ENCODE peak calls at places on chromosomes 3 and 15, in five cellular contexts. I, T, N, J and L are unnamed samples. For H3K4me1, the result is how much of the 10 kb centered on the place peaks cover.

GRCh38 chr15:25871403-25871802 is 8.3 kb upstream of the ATP10A start:
- DNase-seq in N (no peak), I (no peak), J (no peak), T (no peak), L (no peak)

GRCh38 chr3:48273594-48274211 is 32.8 kb downstream of the ZNF589 start:
- DNase-seq in N (no peak), J (peak), T (peak), I (peak), L (peak)

GRCh38 chr3:95752199-95752598 is 1062.2 kb upstream of the EPHA6 start:
- DNase-seq in T (no peak), N (no peak), I (no peak), J (no peak), L (no peak)

GRCh38 chr15:93168913-93169312 is 79.9 kb upstream of the RGMA start:
- DNase-seq in I (no peak), N (no peak), J (no peak), T (no peak), L (no peak)

GRCh38 chr15:31300981-31301686 is 25.5 kb upstream of the KLF13 start:
- DNase-seq in I (no peak), J (peak), T (no peak), N (no peak), L (peak)

GRCh38 chr3:28994161-28994905 is 286.5 kb upstream of the RBMS3 start:
- DNase-seq in N (no peak), J (no peak), I (no peak), T (no peak), L (no peak)

GRCh38 chr15:67685716-67686115 is 139.6 kb upstream of the SKOR1 start:
- DNase-seq in I (no peak), T (no peak), N (no peak), J (no peak), L (no peak)

GRCh38 chr15:101431748-101432147 is 57.8 kb downstream of the PCSK6 start:
- DNase-seq in T (no peak), I (no peak), J (no peak), N (no peak), L (no peak)

GRCh38 chr15:48532938-48533337 is 112.6 kb downstream of the FBN1 start:
- DNase-seq in N (no peak), J (no peak), T (no peak), I (no peak), L (no peak)

GRCh38 chr3:82143661-82144405 is 382.4 kb upstream of the GBE1 start:
- DNase-seq in T (no peak), N (no peak), I (no peak), J (no peak), L (no peak)

GRCh38 chr3:47425383-47425778 is 44.6 kb downstream of the PTPN23 start:
- DNase-seq in N (no peak), I (no peak), J (no peak), T (no peak), L (no peak)

GRCh38 chr15:69092159-69092558 is 68.3 kb upstream of the GLCE start:
- DNase-seq in J (no peak), N (no peak), I (no peak), T (no peak), L (no peak)

GRCh38 chr3:5197022-5197421 is 9.5 kb downstream of the EDEM1 start:
- DNase-seq in N (no peak), J (no peak), I (peak), T (no peak), L (no peak)

GRCh38 chr15:39022532-39023305 is 458.1 kb upstream of the RASGRP1 start:
- DNase-seq in T (no peak), N (no peak), J (no peak), I (no peak), L (peak)

GRCh38 chr15:29430831-29431230 is 161.2 kb upstream of the NSMCE3 start:
- DNase-seq in I (no peak), N (no peak), J (peak), T (no peak), L (no peak)

GRCh38 chr3:140602781-140603180 is 75.1 kb upstream of the TRIM42 start:
- DNase-seq in N (no peak), J (no peak), I (no peak), T (no peak), L (no peak)

GRCh38 chr15:92069308-92070244 is 216.1 kb downstream of the SLCO3A1 start:
- DNase-seq in I (no peak), J (peak), N (peak), T (no peak), L (peak)

GRCh38 chr15:54312528-54312927 is 334.3 kb downstream of the UNC13C start:
- DNase-seq in J (no peak), N (no peak), T (no peak), I (no peak), L (no peak)

GRCh38 chr15:50864876-50865275 is 43.6 kb upstream of the AP4E1 start:
- DNase-seq in T (no peak), N (no peak), I (no peak), J (no peak), L (no peak)

GRCh38 chr3:156615592-156616173 is 58.7 kb upstream of the TIPARP start:
- DNase-seq in T (no peak), J (peak), I (no peak), N (no peak), L (no peak)

GRCh38 chr15:88645171-88646087 is 6.6 kb downstream of the ISG20 start:
- DNase-seq in I (no peak), J (no peak), T (no peak), N (no peak), L (no peak)

GRCh38 chr3:14463330-14464216 is 61.2 kb downstream of the SLC6A6 start:
- DNase-seq in T (no peak), N (no peak), I (no peak), J (no peak), L (no peak)

GRCh38 chr3:13273604-13274105 is 146.5 kb downstream of the NUP210 start:
- DNase-seq in J (no peak), I (no peak), T (no peak), N (no peak), L (no peak)

GRCh38 chr3:36175916-36176461 is 204.3 kb upstream of the STAC start:
- DNase-seq in N (no peak), I (no peak), J (no peak), T (no peak), L (no peak)

GRCh38 chr15:86572368-86572841 is 492.7 kb downstream of the AGBL1 start:
- DNase-seq in J (no peak), T (no peak), I (no peak), N (no peak), L (no peak)

GRCh38 chr3:186098740-186099139 is 10.1 kb downstream of the ETV5 start:
- DNase-seq in T (no peak), I (no peak), J (no peak), N (no peak), L (no peak)

GRCh38 chr3:140972833-140973232 is 31.2 kb downstream of the SLC25A36 start:
- DNase-seq in I (peak), J (no peak), N (no peak), T (no peak), L (no peak)

GRCh38 chr15:79431636-79432344 is at the start of gene MINAR1:
- DNase-seq in T (no peak), J (no peak), N (no peak), I (no peak), L (no peak)

GRCh38 chr3:114453296-114453888 is 159.6 kb downstream of the TIGIT start:
- DNase-seq in N (no peak), I (no peak), T (no peak), J (no peak), L (no peak)

GRCh38 chr3:172174396-172175253 is 135.2 kb downstream of the FNDC3B start:
- DNase-seq in N (no peak), T (no peak), J (no peak), I (no peak), L (no peak)

GRCh38 chr3:195148553-195148952 is 122.4 kb downstream of the XXYLT1 start:
- DNase-seq in I (no peak), N (no peak), T (no peak), J (no peak), L (no peak)
- H3K4me1 ChIP-seq in I (under half), N (under half), T (under half), J (under half), L (under half)

GRCh38 chr3:43534676-43535075 is 87.1 kb downstream of the ANO10 start:
- DNase-seq in J (no peak), I (no peak), T (no peak), N (no peak), L (no peak)
- H3K4me1 ChIP-seq in J (under half), I (under half), T (under half), N (under half), L (under half)

GRCh38 chr3:184305577-184305976 is 6.5 kb downstream of the PSMD2 start:
- DNase-seq in T (no peak), J (no peak), I (no peak), N (no peak), L (no peak)
- H3K4me1 ChIP-seq in T (under half), J (under half), I (under half), N (under half), L (under half)

DNA sequence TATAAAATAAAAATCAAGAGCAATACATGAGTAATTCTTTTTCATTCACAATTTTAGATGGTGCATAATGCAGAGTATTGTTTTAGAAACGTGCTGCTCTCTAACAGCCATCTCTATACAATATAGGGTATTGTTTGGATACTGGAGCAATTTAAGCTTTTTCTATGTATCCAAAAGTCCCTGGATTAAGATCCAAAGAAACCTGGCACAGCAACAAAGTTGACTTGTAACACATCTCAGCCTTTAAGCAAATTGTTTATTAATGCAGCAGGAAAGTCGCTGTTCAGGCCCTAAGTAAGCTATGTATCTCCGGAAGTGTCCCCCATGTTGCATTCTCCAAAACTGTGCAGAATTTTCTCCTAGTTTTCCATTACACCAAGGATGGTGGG is 7.3 kb downstream of the VGLL4 start:
- DNase-seq in J (no peak), I (no peak), T (no peak), N (no peak), L (no peak)
- H3K4me1 ChIP-seq in J (under half), I (under half), T (half or more), N (half or more), L (half or more)

DNA sequence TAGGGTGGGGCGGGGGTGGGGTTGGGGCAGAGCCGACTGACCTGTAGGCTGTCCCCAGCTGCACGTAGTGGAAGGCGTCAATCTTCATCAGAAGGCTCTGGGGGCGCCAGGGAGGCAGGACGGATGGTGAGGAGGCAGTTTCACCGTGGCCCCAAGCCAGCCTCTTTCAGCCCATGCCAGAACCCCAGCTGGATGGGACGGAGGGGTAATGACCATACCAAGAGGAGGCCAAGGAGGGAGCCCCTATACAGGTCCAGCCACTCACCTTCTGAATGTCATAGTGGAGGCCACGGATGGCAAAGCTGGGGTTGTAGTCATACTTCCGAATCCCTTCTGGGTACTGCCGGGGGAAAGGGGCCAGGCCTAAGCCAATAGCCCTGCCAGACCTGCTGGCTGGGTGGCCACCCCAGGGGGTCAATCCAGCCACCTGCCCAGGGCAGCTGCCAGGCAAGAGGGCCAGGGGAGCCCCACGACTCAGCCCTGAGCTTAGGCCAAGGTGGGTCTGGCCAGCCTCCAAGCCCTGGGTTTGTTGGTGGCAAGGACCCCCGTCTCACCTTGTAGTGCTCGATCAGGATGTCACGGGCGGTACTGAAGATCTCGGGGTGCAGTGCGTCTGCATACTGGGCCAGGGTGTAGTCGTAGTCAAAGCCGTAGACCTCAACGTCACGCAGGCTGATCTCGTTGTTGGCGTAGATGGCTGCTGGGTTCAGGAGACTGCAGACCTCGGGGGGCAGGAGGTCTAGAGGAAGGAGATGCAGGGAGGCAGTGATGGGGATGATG is 4.9 kb downstream of the NT5DC2 start:
- DNase-seq in N (no peak), I (no peak), T (no peak), J (no peak), L (peak)
- H3K4me1 ChIP-seq in N (under half), I (under half), T (under half), J (under half), L (under half)

GRCh38 chr3:124257332-124257864 is 265.5 kb upstream of the ROPN1 start:
- DNase-seq in T (no peak), N (no peak), J (no peak), I (no peak), L (no peak)

GRCh38 chr3:124261301-124261700 is 269.4 kb upstream of the ROPN1 start:
- DNase-seq in J (no peak), I (no peak), T (no peak), N (no peak), L (no peak)

GRCh38 chr3:124258057-124258500 is 266.2 kb upstream of the ROPN1 start:
- DNase-seq in I (no peak), J (no peak), T (no peak), N (no peak), L (no peak)

GRCh38 chr3:124263168-124263567 is 271.2 kb upstream of the ROPN1 start:
- DNase-seq in N (no peak), J (no peak), I (no peak), T (no peak), L (no peak)

DNA sequence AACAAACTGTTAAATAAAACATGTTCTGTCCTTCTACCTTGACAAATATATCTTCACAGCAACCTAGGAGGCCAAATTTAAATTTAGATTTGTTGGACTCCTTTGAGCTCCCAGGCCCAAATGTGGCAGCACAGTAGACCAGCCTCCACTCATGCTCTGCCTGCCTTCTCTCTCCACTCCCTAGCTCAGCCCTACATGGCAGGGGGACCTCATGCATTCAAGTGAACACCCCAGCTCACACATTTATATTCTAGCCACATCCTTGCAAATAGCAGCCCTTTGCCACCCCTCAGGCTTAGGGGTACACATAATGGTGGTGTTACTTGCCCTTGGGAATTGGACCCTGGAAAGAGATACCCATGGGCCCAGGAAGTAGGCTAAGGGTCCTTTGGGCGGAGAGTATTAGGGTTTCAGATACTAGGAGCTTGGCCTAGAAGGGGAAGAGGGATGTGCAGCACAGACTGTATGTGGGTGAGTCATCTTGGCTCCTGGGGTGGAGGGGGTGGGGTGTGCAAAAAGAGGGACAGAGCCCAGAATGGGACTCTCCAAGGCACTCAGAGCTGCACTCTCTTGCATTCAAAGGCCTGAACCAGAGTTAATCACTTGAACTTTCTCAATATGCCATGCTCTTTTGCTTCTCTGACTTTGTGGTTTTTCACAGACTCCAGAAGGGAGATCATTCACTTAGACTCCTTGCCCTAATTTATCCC is 268.4 kb upstream of the ROPN1 start:
- DNase-seq in J (peak), N (peak), T (no peak), I (no peak), L (peak)
- H3K4me1 ChIP-seq in J (under half), N (half or more), T (under half), I (under half), L (under half)

GRCh38 chr3:50508821-50509220 is 5.4 kb upstream of the CACNA2D2 start:
- DNase-seq in N (no peak), J (no peak), I (no peak), T (no peak), L (no peak)
- H3K4me1 ChIP-seq in N (under half), J (under half), I (under half), T (under half), L (under half)

GRCh38 chr3:177150970-177151627 is 46.2 kb downstream of the TBL1XR1 start:
- DNase-seq in T (no peak), I (no peak), J (no peak), N (no peak), L (no peak)
- H3K4me1 ChIP-seq in T (under half), I (half or more), J (under half), N (half or more), L (half or more)

GRCh38 chr3:118713502-118714207 is 321.0 kb downstream of the IGSF11 start:
- DNase-seq in I (no peak), T (no peak), N (no peak), J (no peak), L (no peak)

GRCh38 chr3:118714800-118715199 is 319.8 kb downstream of the IGSF11 start:
- DNase-seq in N (no peak), J (no peak), I (no peak), T (no peak), L (no peak)

GRCh38 chr3:118705827-118706226 is 328.8 kb downstream of the IGSF11 start:
- DNase-seq in J (no peak), N (no peak), T (no peak), I (no peak), L (no peak)

GRCh38 chr3:118710532-118710931 is 324.1 kb downstream of the IGSF11 start:
- DNase-seq in T (no peak), J (no peak), I (no peak), N (no peak), L (no peak)
- H3K4me1 ChIP-seq in T (under half), J (under half), I (under half), N (under half), L (under half)

DNA sequence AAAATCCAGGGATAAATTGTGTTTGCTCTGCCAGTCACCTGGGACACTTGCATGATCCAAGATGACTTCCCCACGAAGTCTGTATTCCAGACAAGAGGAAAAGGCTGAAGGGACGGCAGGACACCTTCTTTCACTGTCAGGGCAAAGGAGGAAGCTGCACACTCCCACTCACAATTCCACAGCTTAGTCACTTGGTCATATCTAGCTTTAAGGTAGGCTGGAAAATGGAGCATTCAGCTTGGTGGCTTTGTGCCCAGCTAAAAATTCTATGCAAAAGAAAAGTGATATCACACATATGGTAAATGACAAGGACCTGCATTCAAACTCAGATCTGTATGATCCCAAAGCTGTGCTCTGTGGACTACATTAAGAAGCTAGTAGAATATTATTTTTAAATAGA is 109.2 kb upstream of the TPM1 start:
- DNase-seq in T (no peak), I (no peak), J (no peak), N (no peak), L (no peak)
- H3K4me1 ChIP-seq in T (under half), I (under half), J (under half), N (under half), L (under half)